ENCODE peak calls at places on chromosome 6, in four cellular contexts. L is caudate nucleus, D is foreskin melanocyte, O is fibroblast of pulmonary artery. G is an unnamed sample.
A peak's percentile ranks its signal among the peaks of the same experiment; 100 is the strongest.

GRCh38 chr6:111361648-111362047 is 121.4 kb downstream of the REV3L start:
- DNase-seq in O (peak; percentile 63), L (no peak), D (peak; percentile 32), G (peak; percentile 26)

GRCh38 chr6:168171673-168172352 is 92.8 kb upstream of the FRMD1 start:
- DNase-seq in L (no peak), O (no peak), D (no peak), G (no peak)

GRCh38 chr6:32224696-32225095 is 829 bp upstream of the NOTCH4 start:
- DNase-seq in O (no peak), L (no peak), D (no peak), G (no peak)

GRCh38 chr6:28985396-28986164 is 19.5 kb downstream of the ZNF311 start:
- DNase-seq in D (peak; percentile 96), O (peak; percentile 99), L (no peak), G (peak; percentile 64)

GRCh38 chr6:101402618-101403002 is 9.1 kb downstream of the GRIK2 start:
- DNase-seq in O (no peak), L (no peak), D (no peak), G (no peak)

GRCh38 chr6:87806635-87807034 is 104.6 kb upstream of the AKIRIN2 start:
- DNase-seq in D (no peak), O (no peak), L (no peak), G (no peak)

GRCh38 chr6:166997768-166998255 is 1.4 kb upstream of the CEP43 start:
- DNase-seq in O (peak; percentile 75), D (peak; percentile 64), L (no peak), G (no peak)

GRCh38 chr6:142372348-142372747 is 70.5 kb downstream of the ADGRG6 start:
- DNase-seq in L (no peak), D (no peak), O (peak; percentile 48), G (no peak)

GRCh38 chr6:1286972-1287600 is 24.8 kb upstream of the FOXQ1 start:
- DNase-seq in L (no peak), D (peak; percentile 57), O (peak; percentile 50), G (no peak)

GRCh38 chr6:13508711-13509705 is 21.6 kb upstream of the GFOD1 start:
- DNase-seq in L (no peak), D (no peak), O (peak; percentile 56), G (no peak)

GRCh38 chr6:126335210-126335609 is 4.7 kb upstream of the CENPW start:
- DNase-seq in L (no peak), O (no peak), D (no peak), G (no peak)

GRCh38 chr6:31826793-31827285 is 699 bp upstream of the HSPA1B start:
- DNase-seq in D (no peak), O (peak; percentile 92), L (no peak), G (no peak)

GRCh38 chr6:139525415-139525814 is 151.0 kb upstream of the CITED2 start:
- DNase-seq in O (peak; percentile 70), D (no peak), L (no peak), G (no peak)

GRCh38 chr6:154314084-154314483 is 42.5 kb downstream of the IPCEF1 start:
- DNase-seq in D (no peak), L (no peak), O (no peak), G (no peak)

GRCh38 chr6:125421853-125422252 is 120.1 kb upstream of the HDDC2 start:
- DNase-seq in O (peak; percentile 31), L (no peak), D (no peak), G (no peak)

GRCh38 chr6:138727182-138727581 is 46.4 kb upstream of the CCDC28A start:
- DNase-seq in O (no peak), L (no peak), D (no peak), G (no peak)

GRCh38 chr6:87909849-87910248 is 137.8 kb upstream of the SPACA1 start:
- DNase-seq in L (no peak), O (peak; percentile 50), D (no peak), G (no peak)

GRCh38 chr6:140360651-140361050 is 986.2 kb upstream of the CITED2 start:
- DNase-seq in L (no peak), O (no peak), D (no peak), G (no peak)

GRCh38 chr6:135358907-135359459 is 138.6 kb downstream of the AHI1 start:
- DNase-seq in L (no peak), O (peak; percentile 33), D (peak; percentile 5), G (no peak)

GRCh38 chr6:50816115-50816675 is 2.5 kb upstream of the TFAP2B start:
- DNase-seq in D (peak; percentile 39), O (peak; percentile 78), L (peak; percentile 18), G (peak; percentile 60)

GRCh38 chr6:89961481-89961880 is 67.2 kb downstream of the GJA10 start:
- DNase-seq in D (no peak), L (no peak), O (no peak), G (no peak)

GRCh38 chr6:34025851-34026250 is 120.0 kb downstream of the GRM4 start:
- DNase-seq in L (no peak), D (no peak), O (no peak), G (no peak)

GRCh38 chr6:11964101-11964500 is 48.0 kb upstream of the HIVEP1 start:
- DNase-seq in D (no peak), L (no peak), O (no peak), G (no peak)

GRCh38 chr6:168838000-168838399 is 397.0 kb downstream of the SMOC2 start:
- DNase-seq in D (no peak), L (no peak), O (no peak), G (no peak)

GRCh38 chr6:98957440-98957839 is 9.7 kb upstream of the FBXL4 start:
- DNase-seq in L (no peak), D (peak; percentile 60), O (peak; percentile 30), G (no peak)

GRCh38 chr6:32203435-32204267 is 11.2 kb upstream of the GPSM3 start:
- DNase-seq in D (no peak), O (no peak), L (no peak), G (no peak)

GRCh38 chr6:127516676-127517273 is 2.4 kb downstream of the MTCL3 start:
- DNase-seq in D (peak; percentile 74), O (peak; percentile 56), L (no peak), G (peak; percentile 52)

GRCh38 chr6:148811472-148811871 is 64.6 kb downstream of the UST start:
- DNase-seq in O (no peak), D (no peak), L (no peak), G (no peak)

GRCh38 chr6:65787787-65788186 is 80.8 kb upstream of the EYS start:
- DNase-seq in O (no peak), D (no peak), L (no peak), G (no peak)

GRCh38 chr6:115310156-115310555 is 750.5 kb downstream of the FRK start:
- DNase-seq in O (no peak), L (no peak), D (no peak), G (no peak)